ENCODE peak calls at places on chromosomes 7 and 10, in eight cellular contexts. One of them, this sample, is unnamed.

GRCh38 chr7:136071106-136071505 is 93.9 kb upstream of the MTPN start:
- DNase-seq in aorta: no peak
- DNase-seq in fibroblast of the aortic adventitia: no peak
- DNase-seq in neural progenitor cell: no peak
- DNase-seq in tibial artery: no peak
- DNase-seq in HCT116: no peak
- DNase-seq in stomach: no peak
- DNase-seq in CD4-positive, alpha-beta memory T cell: no peak
- DNase-seq in this sample: no peak

GRCh38 chr10:120989996-120990395 is 138.8 kb downstream of the WDR11 start:
- DNase-seq in aorta: no peak
- DNase-seq in fibroblast of the aortic adventitia: no peak
- DNase-seq in neural progenitor cell: no peak
- DNase-seq in tibial artery: no peak
- DNase-seq in HCT116: no peak
- DNase-seq in stomach: no peak
- DNase-seq in CD4-positive, alpha-beta memory T cell: no peak
- DNase-seq in this sample: no peak

GRCh38 chr10:71865561-71866041 is 14.6 kb upstream of the PSAP start:
- DNase-seq in aorta: no peak
- DNase-seq in fibroblast of the aortic adventitia: no peak
- DNase-seq in neural progenitor cell: no peak
- DNase-seq in tibial artery: peak; percentile 15
- DNase-seq in HCT116: no peak
- DNase-seq in stomach: no peak
- DNase-seq in CD4-positive, alpha-beta memory T cell: no peak
- DNase-seq in this sample: no peak

GRCh38 chr10:119253433-119254174 is 46.2 kb downstream of the GRK5 start:
- DNase-seq in aorta: peak; percentile 85
- DNase-seq in fibroblast of the aortic adventitia: peak; percentile 97
- DNase-seq in neural progenitor cell: peak; percentile 40
- DNase-seq in tibial artery: peak; percentile 89
- DNase-seq in HCT116: peak; percentile 97
- DNase-seq in stomach: no peak
- DNase-seq in CD4-positive, alpha-beta memory T cell: no peak
- DNase-seq in this sample: peak; percentile 92

GRCh38 chr10:100487529-100487928 is 24.7 kb downstream of the WNT8B start:
- DNase-seq in aorta: no peak
- DNase-seq in fibroblast of the aortic adventitia: no peak
- DNase-seq in neural progenitor cell: no peak
- DNase-seq in tibial artery: no peak
- DNase-seq in HCT116: no peak
- DNase-seq in stomach: no peak
- DNase-seq in CD4-positive, alpha-beta memory T cell: no peak
- DNase-seq in this sample: no peak

GRCh38 chr10:14356921-14357320 is 26.2 kb upstream of the FRMD4A start:
- DNase-seq in aorta: no peak
- DNase-seq in fibroblast of the aortic adventitia: peak; percentile 16
- DNase-seq in neural progenitor cell: no peak
- DNase-seq in tibial artery: no peak
- DNase-seq in HCT116: no peak
- DNase-seq in stomach: no peak
- DNase-seq in CD4-positive, alpha-beta memory T cell: no peak
- DNase-seq in this sample: peak; percentile 37

GRCh38 chr10:119541046-119541445 is 1.5 kb downstream of the RGS10 start:
- DNase-seq in aorta: no peak
- DNase-seq in fibroblast of the aortic adventitia: peak; percentile 68
- DNase-seq in neural progenitor cell: no peak
- DNase-seq in tibial artery: no peak
- DNase-seq in HCT116: no peak
- DNase-seq in stomach: no peak
- DNase-seq in CD4-positive, alpha-beta memory T cell: no peak
- DNase-seq in this sample: no peak

GRCh38 chr10:44513592-44513991 is 128.7 kb upstream of the CXCL12 start:
- DNase-seq in aorta: no peak
- DNase-seq in fibroblast of the aortic adventitia: peak; percentile 63
- DNase-seq in neural progenitor cell: no peak
- DNase-seq in tibial artery: no peak
- DNase-seq in HCT116: no peak
- DNase-seq in stomach: no peak
- DNase-seq in CD4-positive, alpha-beta memory T cell: no peak
- DNase-seq in this sample: peak; percentile 69

GRCh38 chr10:47255033-47255813 is 44.8 kb upstream of the GDF10 start:
- DNase-seq in aorta: no peak
- DNase-seq in fibroblast of the aortic adventitia: no peak
- DNase-seq in neural progenitor cell: no peak
- DNase-seq in tibial artery: no peak
- DNase-seq in HCT116: no peak
- DNase-seq in stomach: no peak
- DNase-seq in CD4-positive, alpha-beta memory T cell: no peak
- DNase-seq in this sample: no peak

GRCh38 chr10:18333616-18334015 is 193.4 kb downstream of the CACNB2 start:
- DNase-seq in aorta: no peak
- DNase-seq in fibroblast of the aortic adventitia: no peak
- DNase-seq in neural progenitor cell: no peak
- DNase-seq in tibial artery: no peak
- DNase-seq in HCT116: no peak
- DNase-seq in stomach: no peak
- DNase-seq in CD4-positive, alpha-beta memory T cell: no peak
- DNase-seq in this sample: no peak

GRCh38 chr7:143929224-143929920 is 5.7 kb upstream of the OR2F2 start:
- DNase-seq in aorta: no peak
- DNase-seq in fibroblast of the aortic adventitia: no peak
- DNase-seq in neural progenitor cell: no peak
- DNase-seq in tibial artery: no peak
- DNase-seq in HCT116: no peak
- DNase-seq in stomach: no peak
- DNase-seq in CD4-positive, alpha-beta memory T cell: no peak
- DNase-seq in this sample: no peak

GRCh38 chr7:73970801-73971229 is 57.2 kb upstream of the ELN start:
- DNase-seq in aorta: no peak
- DNase-seq in fibroblast of the aortic adventitia: no peak
- DNase-seq in neural progenitor cell: no peak
- DNase-seq in tibial artery: no peak
- DNase-seq in HCT116: no peak
- DNase-seq in stomach: peak; percentile 21
- DNase-seq in CD4-positive, alpha-beta memory T cell: no peak
- DNase-seq in this sample: no peak

GRCh38 chr7:73972614-73973013 is 55.4 kb upstream of the ELN start:
- DNase-seq in aorta: no peak
- DNase-seq in fibroblast of the aortic adventitia: no peak
- DNase-seq in neural progenitor cell: no peak
- DNase-seq in tibial artery: no peak
- DNase-seq in HCT116: no peak
- DNase-seq in stomach: peak; percentile 8
- DNase-seq in CD4-positive, alpha-beta memory T cell: no peak
- DNase-seq in this sample: no peak

GRCh38 chr7:73971315-73971700 is 56.7 kb upstream of the ELN start:
- DNase-seq in aorta: no peak
- DNase-seq in fibroblast of the aortic adventitia: no peak
- DNase-seq in neural progenitor cell: no peak
- DNase-seq in tibial artery: no peak
- DNase-seq in HCT116: no peak
- DNase-seq in stomach: peak; percentile 7
- DNase-seq in CD4-positive, alpha-beta memory T cell: no peak
- DNase-seq in this sample: no peak

GRCh38 chr7:73973091-73973490 is 54.9 kb upstream of the ELN start:
- DNase-seq in aorta: peak; percentile 85
- DNase-seq in fibroblast of the aortic adventitia: no peak
- DNase-seq in neural progenitor cell: no peak
- DNase-seq in tibial artery: peak; percentile 18
- DNase-seq in HCT116: no peak
- DNase-seq in stomach: peak; percentile 27
- DNase-seq in CD4-positive, alpha-beta memory T cell: no peak
- DNase-seq in this sample: no peak

DNA sequence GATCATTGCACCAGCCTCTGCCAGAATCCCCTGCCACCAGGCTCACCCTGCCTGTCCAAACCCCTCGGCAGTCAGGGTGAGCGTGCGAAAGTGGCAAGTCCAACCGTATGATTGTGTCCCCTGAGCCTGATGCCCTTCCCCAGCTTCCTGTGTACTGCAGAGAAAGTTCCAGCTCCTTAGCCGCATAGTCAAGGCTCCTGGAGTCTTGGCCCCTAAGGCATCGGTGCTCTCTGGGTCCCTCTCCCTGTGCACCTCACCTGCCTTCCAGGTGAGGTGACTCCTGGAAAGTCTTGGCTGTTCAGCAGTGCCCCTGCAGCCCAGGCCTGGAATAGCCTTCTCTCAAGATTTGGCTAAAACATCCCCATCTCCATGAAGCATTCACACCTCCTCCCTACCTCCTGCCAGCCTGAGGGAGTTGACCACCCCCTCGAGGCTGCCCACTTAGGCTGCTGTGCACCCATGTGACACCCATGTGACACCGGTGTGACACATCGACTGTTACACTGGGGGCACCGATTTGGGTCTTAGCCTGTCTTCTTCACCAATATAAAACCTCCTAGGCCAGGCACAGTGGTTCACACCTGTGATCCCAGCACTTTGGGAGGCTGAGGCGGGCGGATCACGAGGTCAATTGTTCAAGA is 56.2 kb upstream of the ELN start:
- DNase-seq in aorta: no peak
- DNase-seq in fibroblast of the aortic adventitia: no peak
- DNase-seq in neural progenitor cell: no peak
- DNase-seq in tibial artery: no peak
- DNase-seq in HCT116: peak; percentile 47
- DNase-seq in stomach: peak; percentile 17
- DNase-seq in CD4-positive, alpha-beta memory T cell: no peak
- DNase-seq in this sample: no peak
- H3K4me3 ChIP-seq in aorta: no peak overlapping the region
- H3K4me3 ChIP-seq in fibroblast of the aortic adventitia: no peak overlapping the region
- H3K4me3 ChIP-seq in neural progenitor cell: no peak overlapping the region
- H3K4me3 ChIP-seq in tibial artery: no peak overlapping the region
- H3K4me3 ChIP-seq in HCT116: no peak overlapping the region
- H3K4me3 ChIP-seq in stomach: no peak overlapping the region
- H3K4me3 ChIP-seq in CD4-positive, alpha-beta memory T cell: no peak overlapping the region
- H3K4me3 ChIP-seq in this sample: no peak overlapping the region

GRCh38 chr7:1459512-1459892 is 232 bp upstream of the MICALL2 start:
- DNase-seq in aorta: peak; percentile 100
- DNase-seq in fibroblast of the aortic adventitia: peak; percentile 97
- DNase-seq in neural progenitor cell: peak; percentile 100
- DNase-seq in tibial artery: peak; percentile 99
- DNase-seq in HCT116: peak; percentile 95
- DNase-seq in stomach: peak; percentile 100
- DNase-seq in CD4-positive, alpha-beta memory T cell: peak; percentile 99
- DNase-seq in this sample: peak; percentile 99
- H3K4me3 ChIP-seq in aorta: peak overlapping the region; percentile 50
- H3K4me3 ChIP-seq in fibroblast of the aortic adventitia: peak overlapping the region; percentile 90
- H3K4me3 ChIP-seq in neural progenitor cell: peak overlapping the region; percentile 78
- H3K4me3 ChIP-seq in tibial artery: peak overlapping the region; percentile 86
- H3K4me3 ChIP-seq in HCT116: peak overlapping the region; percentile 89
- H3K4me3 ChIP-seq in stomach: peak overlapping the region; percentile 70
- H3K4me3 ChIP-seq in CD4-positive, alpha-beta memory T cell: peak overlapping the region; percentile 75
- H3K4me3 ChIP-seq in this sample: peak overlapping the region; percentile 80

GRCh38 chr10:24209421-24209770 is 458 bp downstream of the KIAA1217 start:
- DNase-seq in aorta: no peak
- DNase-seq in fibroblast of the aortic adventitia: peak; percentile 43
- DNase-seq in neural progenitor cell: peak; percentile 46
- DNase-seq in tibial artery: no peak
- DNase-seq in HCT116: no peak
- DNase-seq in stomach: no peak
- DNase-seq in CD4-positive, alpha-beta memory T cell: no peak
- DNase-seq in this sample: peak; percentile 23

GRCh38 chr10:24206926-24207701 is 1.8 kb upstream of the KIAA1217 start:
- DNase-seq in aorta: no peak
- DNase-seq in fibroblast of the aortic adventitia: no peak
- DNase-seq in neural progenitor cell: peak; percentile 13
- DNase-seq in tibial artery: no peak
- DNase-seq in HCT116: no peak
- DNase-seq in stomach: no peak
- DNase-seq in CD4-positive, alpha-beta memory T cell: no peak
- DNase-seq in this sample: no peak

GRCh38 chr10:24207781-24208611 is 942 bp upstream of the KIAA1217 start:
- DNase-seq in aorta: no peak
- DNase-seq in fibroblast of the aortic adventitia: peak; percentile 25
- DNase-seq in neural progenitor cell: peak; percentile 51
- DNase-seq in tibial artery: no peak
- DNase-seq in HCT116: no peak
- DNase-seq in stomach: peak; percentile 36
- DNase-seq in CD4-positive, alpha-beta memory T cell: no peak
- DNase-seq in this sample: peak; percentile 72

GRCh38 chr10:24208661-24209420 is at the start of gene KIAA1217:
- DNase-seq in aorta: peak; percentile 51
- DNase-seq in fibroblast of the aortic adventitia: peak; percentile 56
- DNase-seq in neural progenitor cell: peak; percentile 85
- DNase-seq in tibial artery: no peak
- DNase-seq in HCT116: no peak
- DNase-seq in stomach: peak; percentile 39
- DNase-seq in CD4-positive, alpha-beta memory T cell: no peak
- DNase-seq in this sample: peak; percentile 33

DNA sequence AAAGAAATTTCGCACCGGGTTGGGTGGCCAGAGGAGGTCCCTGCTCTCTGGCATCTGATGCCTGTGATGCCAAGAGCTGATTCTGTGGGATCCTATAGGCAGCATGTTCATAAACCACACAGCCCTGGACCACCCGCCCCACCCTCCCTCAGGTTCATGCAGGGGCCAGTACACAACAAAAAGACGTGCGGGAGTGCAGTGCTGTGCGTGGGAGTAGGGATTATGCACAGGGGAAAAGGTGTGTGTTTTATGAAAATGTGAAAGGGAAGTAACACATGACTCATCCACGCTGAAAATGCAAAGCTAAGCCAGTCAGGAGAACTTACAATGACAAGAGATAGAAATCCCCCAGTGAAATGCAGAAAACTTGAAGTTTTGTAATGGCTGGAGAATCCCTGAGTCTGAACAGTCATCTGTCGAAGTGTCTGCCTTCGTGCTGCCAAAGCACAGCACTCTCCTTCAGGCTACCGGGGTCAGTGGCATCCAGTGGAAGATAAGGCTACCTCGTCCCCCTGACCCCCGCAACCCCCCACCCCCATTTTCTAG is 1.1 kb downstream of the KIAA1217 start:
- DNase-seq in aorta: no peak
- DNase-seq in fibroblast of the aortic adventitia: peak; percentile 68
- DNase-seq in neural progenitor cell: no peak
- DNase-seq in tibial artery: no peak
- DNase-seq in HCT116: no peak
- DNase-seq in stomach: no peak
- DNase-seq in CD4-positive, alpha-beta memory T cell: no peak
- DNase-seq in this sample: peak; percentile 85
- H3K4me3 ChIP-seq in aorta: peak overlapping the region; percentile 93
- H3K4me3 ChIP-seq in fibroblast of the aortic adventitia: peak overlapping the region; percentile 62
- H3K4me3 ChIP-seq in neural progenitor cell: peak overlapping the region; percentile 56
- H3K4me3 ChIP-seq in tibial artery: peak overlapping the region; percentile 51
- H3K4me3 ChIP-seq in HCT116: no peak overlapping the region
- H3K4me3 ChIP-seq in stomach: peak overlapping the region; percentile 45
- H3K4me3 ChIP-seq in CD4-positive, alpha-beta memory T cell: no peak overlapping the region
- H3K4me3 ChIP-seq in this sample: peak overlapping the region; percentile 51

DNA sequence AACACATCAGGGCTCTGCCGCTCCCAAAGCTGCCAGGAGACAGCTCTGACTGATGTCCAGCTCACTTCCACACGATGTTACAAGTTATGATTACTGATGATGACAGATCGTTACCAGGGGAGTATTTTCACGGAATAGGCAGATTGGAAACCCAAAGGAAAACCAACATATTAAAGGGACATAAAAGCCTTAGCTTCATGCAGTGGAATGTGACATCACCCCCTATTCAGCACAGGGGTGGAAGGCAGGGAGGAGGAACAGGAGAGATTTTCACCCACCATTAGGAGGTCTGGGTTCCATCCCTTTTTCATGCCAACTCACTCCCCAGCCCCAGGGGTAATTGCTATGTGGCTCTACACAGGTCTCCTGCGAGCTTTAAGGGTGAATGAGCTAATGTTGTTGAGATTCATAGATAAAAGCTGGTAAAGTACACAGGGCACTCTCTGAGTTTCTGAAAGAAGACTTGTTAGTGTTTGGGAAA is 81.8 kb downstream of the LYZL1 start:
- DNase-seq in aorta: no peak
- DNase-seq in fibroblast of the aortic adventitia: peak; percentile 40
- DNase-seq in neural progenitor cell: no peak
- DNase-seq in tibial artery: no peak
- DNase-seq in HCT116: no peak
- DNase-seq in stomach: no peak
- DNase-seq in CD4-positive, alpha-beta memory T cell: no peak
- DNase-seq in this sample: no peak
- H3K4me3 ChIP-seq in aorta: no peak overlapping the region
- H3K4me3 ChIP-seq in fibroblast of the aortic adventitia: peak overlapping the region; percentile 9
- H3K4me3 ChIP-seq in neural progenitor cell: no peak overlapping the region
- H3K4me3 ChIP-seq in tibial artery: no peak overlapping the region
- H3K4me3 ChIP-seq in HCT116: no peak overlapping the region
- H3K4me3 ChIP-seq in stomach: no peak overlapping the region
- H3K4me3 ChIP-seq in CD4-positive, alpha-beta memory T cell: no peak overlapping the region
- H3K4me3 ChIP-seq in this sample: no peak overlapping the region